ENCODE peak calls at places on chromosome 18, in six cellular contexts. H is Caco-2, G is K562, N is ascending aorta, X is neural progenitor cell, L is IMR-90. J is an unnamed sample. For H3K4me1 and H3K27me3, the result is how much of the 10 kb centered on the place peaks cover.

GRCh38 chr18:37460616-37461015 is 105.0 kb downstream of the CELF4 start:
- DNase-seq in N (no peak), L (no peak), G (no peak), X (no peak), H (no peak), J (no peak)

GRCh38 chr18:13221821-13222220 is 3.3 kb downstream of the LDLRAD4 start:
- DNase-seq in H (no peak), X (no peak), G (no peak), N (peak), L (no peak), J (no peak)

GRCh38 chr18:30616414-30616813 is 426.1 kb downstream of the DSC3 start:
- DNase-seq in G (no peak), H (no peak), X (no peak), N (no peak), L (no peak), J (no peak)

GRCh38 chr18:2901405-2901989 is 54.7 kb downstream of the EMILIN2 start:
- DNase-seq in N (peak), L (peak), H (no peak), G (no peak), X (no peak), J (no peak)

GRCh38 chr18:67478249-67478648 is 38.3 kb downstream of the DSEL start:
- DNase-seq in N (no peak), X (no peak), G (no peak), L (no peak), H (no peak), J (no peak)

GRCh38 chr18:31741096-31741735 is 19.5 kb downstream of the SLC25A52 start:
- DNase-seq in H (no peak), X (peak), L (peak), N (peak), G (peak), J (peak)

GRCh38 chr18:23259701-23260661 is 124.7 kb downstream of the CABLES1 start:
- DNase-seq in L (peak), N (peak), H (peak), G (peak), X (peak), J (no peak)

GRCh38 chr18:69840445-69840844 is 107.2 kb downstream of the CD226 start:
- DNase-seq in X (no peak), L (peak), G (no peak), H (no peak), N (no peak), J (no peak)

GRCh38 chr18:35526476-35527120 is 28.8 kb upstream of the INO80C start:
- DNase-seq in H (no peak), N (no peak), G (no peak), L (no peak), X (no peak), J (no peak)

GRCh38 chr18:45110577-45111506 is 430.2 kb downstream of the SETBP1 start:
- DNase-seq in N (peak), X (no peak), L (no peak), G (no peak), H (no peak), J (no peak)

GRCh38 chr18:4285525-4285924 is 169.6 kb downstream of the DLGAP1 start:
- DNase-seq in L (no peak), N (no peak), X (no peak), H (no peak), G (no peak), J (no peak)

GRCh38 chr18:46338213-46338612 is 234.0 kb downstream of the HAUS1 start:
- DNase-seq in X (peak), L (no peak), H (no peak), G (no peak), N (no peak), J (no peak)

GRCh38 chr18:11498821-11499220 is 110.6 kb upstream of the SLC35G4 start:
- DNase-seq in X (no peak), L (no peak), G (no peak), N (no peak), H (no peak), J (no peak)

GRCh38 chr18:36311026-36311570 is 13.6 kb downstream of the FHOD3 start:
- DNase-seq in X (no peak), N (no peak), L (no peak), G (no peak), H (no peak), J (no peak)

GRCh38 chr18:70154591-70155194 is 50.8 kb downstream of the RTTN start:
- DNase-seq in X (no peak), N (no peak), L (peak), G (no peak), H (no peak), J (no peak)

GRCh38 chr18:11078491-11078890 is 70.9 kb downstream of the PIEZO2 start:
- DNase-seq in H (no peak), G (no peak), X (no peak), L (no peak), N (no peak), J (no peak)

GRCh38 chr18:61470111-61470673 is 137.0 kb downstream of the CDH20 start:
- DNase-seq in L (no peak), N (no peak), H (no peak), G (no peak), X (peak), J (no peak)

GRCh38 chr18:62732631-62733030 is 17.3 kb downstream of the PHLPP1 start:
- DNase-seq in G (no peak), X (no peak), N (no peak), L (no peak), H (no peak), J (no peak)

GRCh38 chr18:9283789-9284188 is 50.8 kb upstream of the TWSG1 start:
- DNase-seq in H (no peak), N (no peak), G (no peak), X (no peak), L (peak), J (no peak)

GRCh38 chr18:26806224-26806623 is 59.3 kb downstream of the AQP4 start:
- DNase-seq in N (no peak), X (no peak), G (no peak), H (peak), L (no peak), J (no peak)

GRCh38 chr18:72895548-72895947 is 27.8 kb upstream of the NETO1 start:
- DNase-seq in H (no peak), L (no peak), X (no peak), G (no peak), N (no peak), J (no peak)

GRCh38 chr18:54532962-54533361 is 58.1 kb upstream of the DYNAP start:
- DNase-seq in X (no peak), N (no peak), H (no peak), G (no peak), L (no peak), J (no peak)

GRCh38 chr18:10169064-10169562 is 255.3 kb downstream of the VAPA start:
- DNase-seq in G (no peak), N (no peak), X (no peak), L (peak), H (no peak), J (no peak)

GRCh38 chr18:26941608-26942007 is 76.1 kb upstream of the AQP4 start:
- DNase-seq in H (no peak), L (no peak), N (no peak), X (no peak), G (no peak), J (no peak)

GRCh38 chr18:64132871-64133270 is 16.0 kb downstream of the LINC00305 start:
- DNase-seq in L (no peak), G (no peak), H (no peak), N (no peak), X (no peak), J (no peak)

GRCh38 chr18:57801379-57802165 is 1.5 kb downstream of the ATP8B1 start:
- DNase-seq in L (no peak), H (no peak), N (no peak), X (peak), G (no peak), J (no peak)

GRCh38 chr18:12750708-12751502 is 48.1 kb downstream of the PSMG2 start:
- DNase-seq in N (peak), G (no peak), L (no peak), X (no peak), H (no peak), J (no peak)

GRCh38 chr18:36509646-36510197 is 212.2 kb downstream of the FHOD3 start:
- DNase-seq in X (no peak), G (no peak), N (no peak), L (no peak), H (no peak), J (no peak)

GRCh38 chr18:12863687-12864086 is 20.4 kb downstream of the PTPN2 start:
- DNase-seq in X (no peak), H (no peak), N (no peak), G (no peak), L (peak), J (no peak)

GRCh38 chr18:61569176-61569892 is 236.1 kb downstream of the CDH20 start:
- DNase-seq in G (no peak), X (no peak), L (peak), H (no peak), N (no peak), J (no peak)

GRCh38 chr18:62863629-62864028 is 148.3 kb downstream of the PHLPP1 start:
- DNase-seq in L (peak), N (no peak), H (no peak), X (no peak), G (no peak), J (no peak)

GRCh38 chr18:57427429-57428181 is 7.6 kb upstream of the ONECUT2 start:
- DNase-seq in X (peak), L (no peak), N (no peak), H (no peak), G (no peak), J (no peak)

GRCh38 chr18:44781890-44782289 is 101.2 kb downstream of the SETBP1 start:
- DNase-seq in X (peak), N (no peak), H (no peak), L (peak), G (no peak), J (no peak)

GRCh38 chr18:45054595-45054994 is 373.9 kb downstream of the SETBP1 start:
- DNase-seq in L (no peak), X (no peak), G (no peak), H (peak), N (no peak), J (no peak)

GRCh38 chr18:4058179-4058578 is 396.9 kb downstream of the DLGAP1 start:
- DNase-seq in N (no peak), X (no peak), G (no peak), H (no peak), L (no peak), J (no peak)

GRCh38 chr18:77108001-77108692 is 24.4 kb downstream of the MBP start:
- DNase-seq in X (peak), H (no peak), G (no peak), N (no peak), L (peak), J (no peak)
- H3K4me1 ChIP-seq in X (under half), H (under half), G (under half), N (under half), L (under half), J (under half)

GRCh38 chr18:50311573-50312106 is 24.1 kb upstream of the CXXC1 start:
- DNase-seq in N (no peak), H (no peak), G (no peak), L (no peak), X (no peak), J (no peak)

GRCh38 chr18:50307400-50307737 is 19.9 kb upstream of the CXXC1 start:
- DNase-seq in G (no peak), L (no peak), N (no peak), H (no peak), X (no peak), J (no peak)

GRCh38 chr18:50307738-50308470 is 20.4 kb upstream of the CXXC1 start:
- DNase-seq in X (peak), L (peak), H (peak), G (peak), N (peak), J (peak)

GRCh38 chr18:50310080-50310479 is 22.6 kb upstream of the CXXC1 start:
- DNase-seq in G (no peak), H (no peak), X (no peak), L (no peak), N (no peak), J (no peak)

GRCh38 chr18:50306944-50307343 is 19.5 kb upstream of the CXXC1 start:
- DNase-seq in H (no peak), L (peak), N (no peak), G (peak), X (peak), J (no peak)
- H3K4me3 ChIP-seq in H (no peak), L (no peak), N (peak), G (no peak), X (peak), J (no peak)

GRCh38 chr18:48418000-48418399 is 8.8 kb upstream of the ZBTB7C start:
- DNase-seq in X (no peak), N (no peak), L (no peak), H (no peak), G (no peak), J (no peak)
- H3K27me3 ChIP-seq in X (half or more), N (under half), L (under half), H (under half), G (under half), J (under half)

GRCh38 chr18:77096031-77096371 is 36.6 kb downstream of the MBP start:
- DNase-seq in N (no peak), H (no peak), G (no peak), X (no peak), L (no peak), J (no peak)

GRCh38 chr18:77098554-77099174 is 33.9 kb downstream of the MBP start:
- DNase-seq in H (no peak), X (no peak), L (no peak), N (no peak), G (no peak), J (no peak)

GRCh38 chr18:77098033-77098432 is 34.5 kb downstream of the MBP start:
- DNase-seq in H (no peak), X (no peak), N (no peak), L (peak), G (no peak), J (no peak)

GRCh38 chr18:77095356-77096030 is 37.1 kb downstream of the MBP start:
- DNase-seq in X (no peak), N (no peak), H (no peak), L (no peak), G (no peak), J (no peak)

GRCh38 chr18:77096936-77097886 is 35.4 kb downstream of the MBP start:
- DNase-seq in L (no peak), H (no peak), X (no peak), N (no peak), G (no peak), J (peak)
- H3K4me1 ChIP-seq in L (under half), H (under half), X (under half), N (under half), G (under half), J (under half)

GRCh38 chr18:21335927-21336488 is 94.0 kb downstream of the GREB1L start:
- DNase-seq in L (peak), N (no peak), X (no peak), G (no peak), H (no peak), J (no peak)

GRCh38 chr18:21327101-21327500 is 85.1 kb downstream of the GREB1L start:
- DNase-seq in L (no peak), X (no peak), G (no peak), N (no peak), H (no peak), J (no peak)

GRCh38 chr18:21336846-21337245 is 94.8 kb downstream of the GREB1L start:
- DNase-seq in N (no peak), X (no peak), H (no peak), G (no peak), L (no peak), J (no peak)

GRCh38 chr18:21330122-21330701 is 88.2 kb downstream of the GREB1L start:
- DNase-seq in G (no peak), N (no peak), H (peak), L (no peak), X (peak), J (no peak)

GRCh38 chr18:21331094-21331493 is 89.1 kb downstream of the GREB1L start:
- DNase-seq in H (no peak), L (no peak), G (no peak), X (peak), N (no peak), J (no peak)
- H3K4me3 ChIP-seq in H (no peak), L (no peak), G (no peak), X (peak), N (no peak), J (no peak)

GRCh38 chr18:74420926-74421325 is 36.2 kb downstream of the DIPK1C start:
- DNase-seq in G (no peak), H (no peak), L (no peak), N (no peak), X (no peak), J (no peak)

GRCh38 chr18:74420491-74420890 is 36.6 kb downstream of the DIPK1C start:
- DNase-seq in H (no peak), L (no peak), X (no peak), N (no peak), G (no peak), J (no peak)

GRCh38 chr18:74425876-74426275 is 31.2 kb downstream of the DIPK1C start:
- DNase-seq in L (no peak), N (no peak), X (no peak), H (no peak), G (no peak), J (no peak)

GRCh38 chr18:74427442-74428112 is 29.5 kb downstream of the DIPK1C start:
- DNase-seq in X (no peak), N (no peak), G (no peak), L (no peak), H (no peak), J (no peak)

GRCh38 chr18:74425161-74425560 is 31.9 kb downstream of the DIPK1C start:
- DNase-seq in X (no peak), G (no peak), N (no peak), L (no peak), H (no peak), J (no peak)
- H3K27me3 ChIP-seq in X (under half), G (under half), N (under half), L (under half), H (under half), J (under half)

GRCh38 chr18:59904051-59904601 is 4.3 kb downstream of the PMAIP1 start:
- DNase-seq in N (no peak), X (no peak), G (no peak), H (no peak), L (peak), J (no peak)

GRCh38 chr18:59907660-59908059 is 7.9 kb downstream of the PMAIP1 start:
- DNase-seq in L (peak), H (no peak), N (no peak), X (no peak), G (no peak), J (no peak)

GRCh38 chr18:59907172-59907571 is 7.4 kb downstream of the PMAIP1 start:
- DNase-seq in L (no peak), N (no peak), X (no peak), G (no peak), H (no peak), J (no peak)

GRCh38 chr18:59906203-59906602 is 6.4 kb downstream of the PMAIP1 start:
- DNase-seq in X (no peak), H (no peak), L (no peak), N (no peak), G (no peak), J (no peak)

DNA sequence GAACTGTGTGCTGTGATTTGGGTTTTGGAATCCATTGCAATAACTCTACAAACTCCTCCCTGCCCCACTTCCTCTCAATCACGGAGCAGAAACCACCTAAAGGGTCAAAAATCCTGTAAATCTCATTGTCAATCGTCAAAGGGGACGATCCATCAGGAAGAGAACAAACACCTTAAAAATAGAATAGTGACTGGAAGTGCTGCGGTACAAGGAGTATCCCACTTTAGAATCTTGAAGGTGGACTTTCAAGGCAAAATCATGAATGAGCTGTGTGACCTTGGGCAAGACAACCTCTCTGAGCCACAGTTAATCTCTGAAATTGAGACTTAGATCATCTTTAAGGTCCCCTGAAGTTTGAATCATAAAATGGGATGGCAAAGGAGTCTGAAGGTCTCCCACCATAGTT is 5.9 kb downstream of the PMAIP1 start:
- DNase-seq in G (no peak), H (no peak), L (no peak), N (no peak), X (no peak), J (no peak)
- H3K4me1 ChIP-seq in G (under half), H (under half), L (under half), N (under half), X (under half), J (under half)

GRCh38 chr18:75209129-75209951 is at the start of gene PTGR3:
- DNase-seq in L (peak), N (peak), G (peak), X (peak), H (peak), J (no peak)

GRCh38 chr18:75211002-75211621 is 515 bp downstream of the TSHZ1 start:
- DNase-seq in H (no peak), G (peak), L (peak), X (peak), N (no peak), J (no peak)

GRCh38 chr18:75208836-75209128 is 157 bp downstream of the PTGR3 start:
- DNase-seq in N (peak), L (no peak), G (no peak), H (no peak), X (no peak), J (no peak)

GRCh38 chr18:75210274-75211001 is at the start of gene TSHZ1:
- DNase-seq in L (peak), N (peak), H (peak), G (peak), X (peak), J (no peak)

GRCh38 chr18:75209952-75210261 is 690 bp upstream of the TSHZ1 start:
- DNase-seq in L (no peak), G (no peak), H (no peak), N (no peak), X (peak), J (no peak)
- H3K4me3 ChIP-seq in L (peak), G (peak), H (peak), N (peak), X (peak), J (peak)

DNA sequence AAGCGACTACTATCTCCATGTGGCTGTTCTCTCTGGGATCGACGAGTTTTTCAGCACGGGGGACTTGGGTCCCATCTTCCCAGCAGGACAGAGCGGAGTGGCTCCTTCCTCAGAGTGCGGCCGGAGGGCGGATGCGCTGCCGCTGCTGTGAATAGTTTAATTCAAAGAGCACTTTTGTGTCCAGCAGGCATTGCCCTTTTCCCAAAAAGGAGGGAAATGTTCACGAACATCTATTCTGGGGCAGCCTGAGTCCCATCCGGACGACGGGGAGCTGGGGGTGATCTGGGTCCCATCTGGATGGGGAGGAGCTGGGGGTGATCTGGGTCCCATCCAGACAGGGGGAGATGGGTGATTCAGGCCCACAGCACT is 136.9 kb downstream of the NFATC1 start:
- DNase-seq in L (no peak), N (peak), G (no peak), H (no peak), X (no peak), J (no peak)
- H3K27me3 ChIP-seq in L (under half), N (under half), G (under half), H (under half), X (under half), J (under half)

GRCh38 chr18:48781041-48781989 is 169.4 kb downstream of the SMAD7 start:
- DNase-seq in H (peak), G (peak), X (peak), L (peak), N (peak), J (no peak)

GRCh38 chr18:48777737-48778111 is 173.0 kb downstream of the SMAD7 start:
- DNase-seq in H (no peak), N (no peak), L (no peak), G (no peak), X (no peak), J (no peak)

GRCh38 chr18:48780151-48781001 is 170.4 kb downstream of the SMAD7 start:
- DNase-seq in H (peak), N (peak), G (no peak), X (no peak), L (peak), J (no peak)

GRCh38 chr18:48778344-48779011 is 172.3 kb downstream of the SMAD7 start:
- DNase-seq in G (no peak), N (no peak), H (no peak), X (no peak), L (no peak), J (no peak)

GRCh38 chr18:48779462-48779861 is 171.3 kb downstream of the SMAD7 start:
- DNase-seq in H (no peak), L (no peak), G (no peak), X (no peak), N (no peak), J (no peak)
- H3K4me1 ChIP-seq in H (under half), L (under half), G (under half), X (under half), N (half or more), J (under half)

J was measured in iPS DF 6.9.